ENCODE peak calls at places on chromosomes 5 and 9, in four cellular contexts. A, T, I and X are unnamed samples.

GRCh38 chr9:113463418-113464285 is at the start of gene RGS3:
- DNase-seq in A (peak), T (no peak), I (peak), X (peak)

GRCh38 chr5:109812698-109813097 is 123.0 kb downstream of the MAN2A1 start:
- DNase-seq in A (no peak), T (peak), I (no peak), X (no peak)

GRCh38 chr9:90870646-90871326 is 69.2 kb downstream of the SYK start:
- DNase-seq in A (peak), T (peak), I (no peak), X (peak)

GRCh38 chr5:174720612-174721521 is 3.5 kb upstream of the MSX2 start:
- DNase-seq in A (peak), T (no peak), I (peak), X (no peak)

GRCh38 chr5:163565931-163566608 is 60.7 kb downstream of the MAT2B start:
- DNase-seq in A (peak), T (peak), I (peak), X (no peak)

GRCh38 chr5:111999286-111999685 is 242.3 kb upstream of the NREP start:
- DNase-seq in A (no peak), T (peak), I (no peak), X (no peak)

GRCh38 chr5:54900906-54901725 is 84.3 kb downstream of the ESM1 start:
- DNase-seq in A (no peak), T (peak), I (no peak), X (no peak)

GRCh38 chr9:98323051-98323830 is 67.8 kb upstream of the TBC1D2 start:
- DNase-seq in A (no peak), T (no peak), I (no peak), X (no peak)

GRCh38 chr5:159310492-159310891 is 19.8 kb downstream of the IL12B start:
- DNase-seq in A (peak), T (no peak), I (peak), X (peak)

GRCh38 chr9:3181049-3181953 is 337.4 kb upstream of the PUM3 start:
- DNase-seq in A (peak), T (no peak), I (peak), X (peak)

GRCh38 chr9:22337261-22337660 is 109.4 kb upstream of the DMRTA1 start:
- DNase-seq in A (no peak), T (no peak), I (no peak), X (no peak)

DNA sequence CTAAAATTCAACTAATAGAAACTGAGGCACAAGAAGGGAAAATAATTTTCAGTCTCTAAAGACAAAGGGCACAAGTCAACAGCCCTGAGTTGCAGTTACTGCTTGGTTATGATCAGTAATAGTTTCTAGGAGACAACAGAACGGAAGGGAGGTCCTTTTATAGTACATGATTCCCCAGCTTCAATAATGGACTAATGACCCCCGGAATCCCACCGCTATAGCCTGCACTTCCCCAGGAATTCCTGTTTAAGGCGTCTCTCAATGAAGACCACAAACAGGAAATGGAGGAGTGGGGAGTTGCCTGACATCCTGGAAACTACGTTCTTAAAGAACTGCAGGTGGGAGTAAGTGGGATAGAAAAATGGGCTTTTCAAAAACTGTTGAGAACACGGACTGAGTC is 60.6 kb downstream of the DIAPH1 start:
- DNase-seq in A (peak), T (peak), I (peak), X (no peak)
- H3K4ac ChIP-seq in A (no peak), T (peak), I (no peak), X (no peak)

GRCh38 chr9:86707932-86708510 is 239.3 kb downstream of the GAS1 start:
- DNase-seq in A (no peak), T (no peak), I (no peak), X (no peak)
- H4K8ac ChIP-seq in A (no peak), T (no peak), I (no peak), X (no peak)

GRCh38 chr5:125196479-125197183 is 450.2 kb upstream of the ZNF608 start:
- DNase-seq in A (peak), T (no peak), I (no peak), X (peak)
- H3K4ac ChIP-seq in A (no peak), T (no peak), I (no peak), X (no peak)

GRCh38 chr5:149406203-149406978 is 27.3 kb upstream of the IL17B start:
- DNase-seq in A (no peak), T (peak), I (peak), X (no peak)
- H4K8ac ChIP-seq in A (no peak), T (peak), I (no peak), X (no peak)

GRCh38 chr5:6637022-6637421 is 3.8 kb downstream of the SRD5A1 start:
- DNase-seq in A (no peak), T (no peak), I (no peak), X (no peak)

GRCh38 chr5:6637590-6637989 is 4.3 kb downstream of the SRD5A1 start:
- DNase-seq in A (peak), T (no peak), I (no peak), X (no peak)

GRCh38 chr5:6634788-6635430 is 1.7 kb downstream of the SRD5A1 start:
- DNase-seq in A (no peak), T (peak), I (no peak), X (no peak)

GRCh38 chr5:6638236-6638635 is 5.0 kb downstream of the SRD5A1 start:
- DNase-seq in A (no peak), T (no peak), I (no peak), X (no peak)

GRCh38 chr5:6636293-6636692 is 3.1 kb downstream of the SRD5A1 start:
- DNase-seq in A (no peak), T (no peak), I (no peak), X (no peak)
- H3K4ac ChIP-seq in A (no peak), T (no peak), I (no peak), X (no peak)

GRCh38 chr9:136597141-136597885 is 51.5 kb upstream of the NOTCH1 start:
- DNase-seq in A (no peak), T (no peak), I (no peak), X (no peak)
- H4K8ac ChIP-seq in A (no peak), T (no peak), I (no peak), X (no peak)

DNA sequence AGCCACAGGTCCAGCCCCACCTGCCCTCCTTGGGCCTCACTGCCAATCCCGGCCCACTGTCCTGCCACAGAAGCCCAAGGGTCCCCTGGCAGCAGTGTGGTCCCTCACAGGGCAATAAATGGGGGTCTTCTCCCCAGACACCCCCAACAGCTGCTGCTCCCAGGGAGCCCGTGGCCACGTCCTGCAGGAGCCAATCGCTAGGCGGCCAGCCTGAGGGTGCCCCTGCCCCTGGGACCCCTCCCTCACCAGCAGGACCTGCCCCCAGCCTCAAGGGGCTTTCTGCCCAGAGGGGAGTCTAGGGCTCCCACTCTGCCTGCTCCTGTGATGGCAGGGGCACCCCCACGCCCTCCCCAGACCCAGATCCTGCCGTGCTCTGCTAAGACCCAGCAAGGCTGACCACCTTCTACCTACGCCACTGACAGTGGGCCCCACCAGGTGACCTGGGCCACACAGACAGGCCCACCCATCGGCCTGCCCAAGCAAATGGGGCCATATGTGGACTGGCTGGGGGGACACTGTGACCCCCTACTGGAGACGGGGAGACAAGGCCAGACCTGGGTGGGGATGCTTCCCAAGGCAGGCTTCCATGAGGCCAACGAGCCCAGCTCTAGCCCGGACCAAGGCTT is 17.0 kb downstream of the NOTCH1 start:
- DNase-seq in A (no peak), T (no peak), I (no peak), X (no peak)
- H3K4ac ChIP-seq in A (no peak), T (no peak), I (no peak), X (peak)

GRCh38 chr5:149405550-149406202 is 26.6 kb upstream of the IL17B start:
- DNase-seq in A (peak), T (no peak), I (no peak), X (no peak)
- H4K8ac ChIP-seq in A (no peak), T (peak), I (no peak), X (peak)

GRCh38 chr5:168347786-168348414 is 56.5 kb downstream of the WWC1 start:
- DNase-seq in A (peak), T (no peak), I (peak), X (no peak)

GRCh38 chr5:168350315-168350714 is 58.9 kb downstream of the WWC1 start:
- DNase-seq in A (no peak), T (no peak), I (no peak), X (no peak)

GRCh38 chr5:168342985-168343384 is 51.5 kb downstream of the WWC1 start:
- DNase-seq in A (no peak), T (no peak), I (no peak), X (no peak)

GRCh38 chr5:168346417-168346816 is 55.0 kb downstream of the WWC1 start:
- DNase-seq in A (peak), T (no peak), I (peak), X (no peak)

DNA sequence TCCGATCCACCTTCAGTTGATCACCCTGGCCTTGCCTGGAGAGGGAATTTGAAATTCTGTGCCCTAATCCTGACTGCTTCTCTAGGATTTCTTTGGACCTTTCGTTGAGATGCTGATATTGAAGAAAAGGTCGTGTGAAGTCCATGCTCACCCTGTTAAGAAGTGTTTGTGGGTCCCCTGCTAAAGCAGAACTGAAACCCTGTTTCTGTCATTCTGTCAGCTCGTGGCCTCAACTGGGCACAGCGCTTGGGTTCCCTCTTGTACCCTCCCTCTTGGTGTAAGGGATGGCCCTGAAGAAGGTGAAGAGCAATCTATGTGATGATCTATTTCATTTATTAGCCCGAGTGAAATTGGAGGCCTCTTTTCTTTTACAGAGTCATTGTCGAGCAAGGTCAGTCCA is 55.9 kb downstream of the WWC1 start:
- DNase-seq in A (no peak), T (no peak), I (no peak), X (no peak)
- H3K4ac ChIP-seq in A (no peak), T (no peak), I (no peak), X (no peak)

DNA sequence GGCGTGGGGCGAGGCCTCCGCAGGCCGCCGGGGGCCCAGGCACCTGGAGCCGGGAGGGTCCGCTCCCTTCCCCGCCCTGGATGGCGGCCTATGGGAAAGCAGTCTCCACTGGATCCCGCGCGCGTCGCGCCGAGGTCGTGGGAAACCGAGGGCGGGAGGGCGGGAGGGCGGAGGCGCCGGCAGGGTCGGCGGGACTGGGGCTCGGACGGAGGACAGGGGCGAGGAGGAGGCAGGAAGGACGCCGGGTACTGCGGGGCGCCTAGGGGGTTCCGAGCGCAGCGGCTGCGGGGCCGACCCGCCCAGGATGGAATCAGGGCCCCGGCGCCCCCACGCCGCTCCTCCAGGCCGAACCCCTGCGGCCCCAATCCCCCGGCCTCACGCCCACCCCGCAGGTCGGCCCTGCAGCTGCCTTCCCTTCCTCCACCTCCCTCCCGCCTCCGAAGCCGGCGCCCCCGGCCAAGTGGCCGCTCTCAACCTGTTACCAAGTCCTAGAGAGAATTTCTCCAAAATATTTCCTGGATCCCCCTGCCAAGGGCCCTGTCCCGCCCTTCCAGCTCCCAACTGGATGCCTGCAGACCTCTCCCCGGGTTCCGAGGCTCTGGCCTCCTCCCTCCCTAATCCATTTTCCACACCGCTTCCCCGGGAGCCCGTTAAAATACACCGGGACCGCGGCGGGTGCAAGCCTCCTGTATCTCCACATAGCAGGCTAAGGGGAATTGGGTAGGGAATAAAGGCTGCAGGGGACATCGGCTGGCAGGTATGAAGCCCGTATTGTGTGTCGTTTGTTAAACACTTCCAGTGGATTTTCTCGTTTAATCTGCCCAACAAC is 146.3 kb downstream of the ERCC6L2 start:
- DNase-seq in A (peak), T (no peak), I (no peak), X (peak)
- H4K8ac ChIP-seq in A (no peak), T (no peak), I (no peak), X (no peak)